ENCODE peak calls at places on chromosomes 4 and X, in ten cellular contexts. M is HFF-Myc, V is mammary epithelial cell, O is psoas muscle, F is GM13976, J is glutamatergic neuron, E is kidney epithelial cell, L is gastrocnemius medialis, Y is right lobe of liver, H is GM13977. G is an unnamed sample.

GRCh38 chrX:123324628-123325027 is 140.6 kb downstream of the GRIA3 start:
- DNase-seq in M (no peak), V (no peak), O (no peak), F (no peak), J (no peak), E (no peak), L (no peak), Y (no peak), H (no peak), G (no peak)

GRCh38 chr4:84497220-84497834 is 1.8 kb downstream of the NKX6-1 start:
- DNase-seq in M (no peak), V (no peak), O (no peak), F (no peak), J (peak), E (no peak), L (no peak), Y (no peak), H (no peak), G (no peak)

GRCh38 chr4:103645991-103646390 is 73.8 kb downstream of the TACR3 start:
- DNase-seq in M (no peak), V (peak), O (no peak), F (no peak), J (no peak), E (no peak), L (no peak), Y (no peak), H (no peak), G (peak)

GRCh38 chr4:86482851-86483490 is 111.1 kb upstream of the PTPN13 start:
- DNase-seq in M (no peak), V (no peak), O (no peak), F (no peak), J (peak), E (no peak), L (no peak), Y (no peak), H (peak), G (peak)

GRCh38 chr4:38803833-38804653 is 548 bp downstream of the TLR1 start:
- DNase-seq in M (no peak), V (no peak), O (no peak), F (peak), J (no peak), E (no peak), L (no peak), Y (no peak), H (peak), G (peak)

GRCh38 chr4:74095482-74095881 is 3.5 kb downstream of the CXCL2 start:
- DNase-seq in M (no peak), V (peak), O (no peak), F (no peak), J (no peak), E (no peak), L (no peak), Y (no peak), H (no peak), G (peak)

GRCh38 chr4:169099775-169100180 is 89.7 kb upstream of the CBR4 start:
- DNase-seq in M (no peak), V (no peak), O (no peak), F (peak), J (no peak), E (no peak), L (no peak), Y (no peak), H (no peak), G (no peak)

GRCh38 chr4:108054025-108054424 is 64.3 kb downstream of the HADH start:
- DNase-seq in M (no peak), V (no peak), O (no peak), F (no peak), J (no peak), E (no peak), L (no peak), Y (no peak), H (no peak), G (no peak)

GRCh38 chr4:114040319-114041116 is 61.1 kb upstream of the ARSJ start:
- DNase-seq in M (no peak), V (peak), O (no peak), F (no peak), J (no peak), E (peak), L (no peak), Y (no peak), H (no peak), G (no peak)

GRCh38 chr4:189088783-189089182 is 851.9 kb upstream of the FRG1 start:
- DNase-seq in M (no peak), V (no peak), O (no peak), F (no peak), J (no peak), E (no peak), L (no peak), Y (no peak), H (no peak), G (no peak)

GRCh38 chr4:185782523-185782922 is 29.5 kb downstream of the SORBS2 start:
- DNase-seq in M (no peak), V (peak), O (no peak), F (no peak), J (no peak), E (no peak), L (no peak), Y (no peak), H (no peak), G (no peak)

GRCh38 chrX:42616981-42617380 is 161.0 kb downstream of the PPP1R2C start:
- DNase-seq in M (no peak), V (no peak), O (no peak), F (no peak), J (no peak), E (no peak), L (no peak), Y (no peak), H (no peak), G (no peak)

GRCh38 chr4:2266181-2266580 is 4.3 kb upstream of the MXD4 start:
- DNase-seq in M (no peak), V (no peak), O (peak), F (no peak), J (no peak), E (no peak), L (peak), Y (peak), H (no peak), G (peak)

GRCh38 chr4:175427751-175428150 is 384.3 kb downstream of the GPM6A start:
- DNase-seq in M (no peak), V (no peak), O (no peak), F (no peak), J (no peak), E (no peak), L (no peak), Y (no peak), H (no peak), G (no peak)

DNA sequence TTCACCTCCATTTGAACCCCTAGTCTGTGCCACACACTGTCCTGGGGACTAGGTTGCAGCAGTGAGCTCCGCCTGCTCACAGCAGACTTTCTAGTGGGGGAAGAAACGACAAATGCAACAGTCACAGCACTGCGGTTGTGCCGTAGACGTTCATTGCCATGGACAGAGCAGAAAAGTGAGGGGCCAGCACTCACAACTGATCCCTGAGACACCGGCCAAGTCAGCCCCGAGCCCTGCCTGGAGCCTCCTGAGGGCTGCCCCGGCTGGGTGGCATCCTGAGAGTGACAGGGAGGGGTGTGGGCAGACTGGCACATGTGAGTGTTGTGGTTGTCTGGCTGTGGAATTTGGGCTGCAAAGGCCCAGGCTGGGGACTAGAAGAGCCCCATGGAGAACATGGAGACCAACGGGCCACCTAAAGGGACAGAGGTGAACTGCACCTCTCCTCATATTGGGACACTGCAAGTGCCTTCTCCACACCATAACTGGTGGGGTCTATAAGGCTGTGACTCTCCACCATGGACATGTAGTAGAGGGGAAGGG is 4.6 kb downstream of the DUSP9 start:
- DNase-seq in M (no peak), V (no peak), O (no peak), F (no peak), J (no peak), E (no peak), L (no peak), Y (no peak), H (no peak), G (peak)
- TF ChIP-seq CTCF in M (peak), V (peak), O (no peak), F (no peak), J (peak), E (peak), L (no peak), Y (peak), H (peak), G (peak)

GRCh38 chr4:147513952-147514351 is 33.1 kb downstream of the EDNRA start:
- DNase-seq in M (no peak), V (no peak), O (no peak), F (no peak), J (no peak), E (no peak), L (no peak), Y (no peak), H (no peak), G (no peak)
- TF ChIP-seq CTCF in M (peak), V (peak), O (no peak), F (no peak), J (no peak), E (no peak), L (no peak), Y (no peak), H (no peak), G (peak)

GRCh38 chr4:3701271-3702083 is 64.7 kb upstream of the ADRA2C start:
- DNase-seq in M (no peak), V (no peak), O (no peak), F (no peak), J (no peak), E (no peak), L (no peak), Y (no peak), H (no peak), G (no peak)
- TF ChIP-seq CTCF in M (no peak), V (no peak), O (no peak), F (no peak), J (no peak), E (no peak), L (no peak), Y (no peak), H (no peak), G (no peak)

DNA sequence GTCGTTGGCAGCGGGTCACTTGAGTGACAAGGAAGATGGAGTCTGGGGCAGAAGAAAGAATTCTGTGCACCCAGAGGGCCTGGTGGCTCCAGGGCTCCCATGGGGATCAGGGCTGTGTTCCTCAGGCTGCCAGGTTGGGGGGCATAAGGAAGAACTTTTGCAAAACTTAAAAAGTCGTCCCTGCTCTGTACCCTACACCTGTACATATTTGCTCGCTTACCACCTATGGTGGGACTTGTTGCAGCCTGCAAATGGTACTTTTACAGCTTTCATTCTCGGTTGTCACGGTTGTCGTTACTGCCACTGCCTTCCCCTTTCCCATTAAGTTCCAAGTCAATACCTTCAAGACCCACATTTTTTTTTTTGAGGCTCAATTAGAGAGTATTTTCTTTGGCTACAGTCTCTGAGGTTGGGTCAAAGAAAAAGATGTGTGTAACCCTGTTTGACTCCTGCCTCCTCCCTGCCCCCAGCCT is 9.1 kb downstream of the ARX start:
- DNase-seq in M (no peak), V (no peak), O (no peak), F (no peak), J (no peak), E (no peak), L (no peak), Y (no peak), H (no peak), G (no peak)
- TF ChIP-seq CTCF in M (no peak), V (no peak), O (no peak), F (no peak), J (no peak), E (no peak), L (no peak), Y (no peak), H (no peak), G (no peak)

GRCh38 chrX:116198810-116199209 is 28.3 kb downstream of the AGTR2 start:
- DNase-seq in M (no peak), V (no peak), O (no peak), F (no peak), J (no peak), E (no peak), L (no peak), Y (no peak), H (no peak), G (peak)
- TF ChIP-seq CTCF in M (no peak), V (peak), O (no peak), F (no peak), J (peak), E (no peak), L (no peak), Y (peak), H (peak), G (peak)

GRCh38 chr4:102324725-102325124 is 20.6 kb downstream of the SLC39A8 start:
- DNase-seq in M (no peak), V (no peak), O (no peak), F (no peak), J (no peak), E (no peak), L (no peak), Y (no peak), H (no peak), G (no peak)

GRCh38 chr4:102318526-102318925 is 26.8 kb downstream of the SLC39A8 start:
- DNase-seq in M (no peak), V (no peak), O (no peak), F (no peak), J (no peak), E (no peak), L (no peak), Y (no peak), H (no peak), G (no peak)

GRCh38 chr4:102319594-102319993 is 25.7 kb downstream of the SLC39A8 start:
- DNase-seq in M (no peak), V (no peak), O (no peak), F (no peak), J (no peak), E (no peak), L (no peak), Y (no peak), H (no peak), G (no peak)

GRCh38 chr4:102321260-102321991 is 23.9 kb downstream of the SLC39A8 start:
- DNase-seq in M (no peak), V (no peak), O (no peak), F (peak), J (no peak), E (no peak), L (no peak), Y (no peak), H (peak), G (no peak)

GRCh38 chr4:102322736-102323135 is 22.5 kb downstream of the SLC39A8 start:
- DNase-seq in M (no peak), V (no peak), O (no peak), F (no peak), J (no peak), E (no peak), L (no peak), Y (no peak), H (no peak), G (no peak)
- TF ChIP-seq CTCF in M (no peak), V (no peak), O (no peak), F (no peak), J (no peak), E (no peak), L (no peak), Y (no peak), H (no peak), G (no peak)

GRCh38 chr4:21130606-21131005 is 430.3 kb downstream of the PACRGL start:
- DNase-seq in M (no peak), V (no peak), O (no peak), F (no peak), J (no peak), E (no peak), L (no peak), Y (no peak), H (no peak), G (no peak)
- TF ChIP-seq CTCF in M (no peak), V (no peak), O (no peak), F (no peak), J (no peak), E (no peak), L (no peak), Y (no peak), H (no peak), G (no peak)

DNA sequence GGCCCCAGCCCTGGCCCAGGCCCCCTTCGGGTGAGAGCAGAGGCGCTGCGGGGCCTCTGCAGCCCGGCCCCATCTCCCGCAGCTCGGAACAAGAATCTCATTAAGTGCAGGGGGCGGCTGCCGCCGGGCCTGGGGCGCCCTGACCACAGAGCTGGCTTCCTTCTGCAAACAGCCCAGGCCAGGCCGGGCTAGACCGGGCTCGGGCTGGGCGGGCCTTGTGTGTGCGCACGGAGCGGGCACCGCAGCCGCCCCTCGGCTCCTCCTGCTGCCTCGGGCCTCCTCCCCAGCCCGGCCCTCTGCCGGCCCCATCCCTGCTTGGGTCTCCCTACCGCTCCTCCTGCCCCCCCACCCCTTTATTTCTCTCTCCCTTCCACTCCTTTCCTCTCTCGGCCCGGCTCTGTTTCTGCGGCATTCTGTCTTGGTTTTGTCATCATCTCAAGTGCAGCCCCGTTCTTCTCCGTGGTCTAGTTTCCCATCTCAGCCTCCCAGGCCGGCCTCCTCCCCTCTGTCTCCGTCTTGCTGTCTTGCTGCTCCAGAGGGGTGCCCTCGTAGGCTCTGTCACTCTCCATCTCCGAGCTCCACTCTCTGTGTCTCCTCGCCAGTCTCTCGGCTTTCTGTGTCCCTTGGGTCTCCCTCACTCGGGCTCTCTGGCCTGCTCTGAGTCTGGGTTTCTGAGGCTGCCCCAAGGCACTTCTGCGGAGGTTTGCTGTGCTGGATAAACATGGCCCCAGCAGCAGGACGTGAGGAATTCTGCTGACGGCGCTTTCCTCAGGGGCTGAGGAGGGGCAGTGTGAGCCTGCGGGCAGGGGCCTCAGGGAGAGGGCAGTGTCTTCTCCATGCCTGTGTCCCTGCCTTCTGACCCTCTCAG is 83.5 kb downstream of the EFNB1 start:
- DNase-seq in M (no peak), V (no peak), O (no peak), F (no peak), J (peak), E (no peak), L (no peak), Y (no peak), H (no peak), G (no peak)
- TF ChIP-seq CTCF in M (no peak), V (no peak), O (no peak), F (no peak), J (no peak), E (no peak), L (no peak), Y (no peak), H (no peak), G (no peak)

GRCh38 chrX:9882669-9883446 is 84.3 kb upstream of the CLDN34 start:
- DNase-seq in M (no peak), V (no peak), O (no peak), F (no peak), J (no peak), E (no peak), L (no peak), Y (no peak), H (no peak), G (no peak)
- TF ChIP-seq CTCF in M (no peak), V (no peak), O (no peak), F (no peak), J (no peak), E (no peak), L (no peak), Y (no peak), H (peak), G (no peak)

DNA sequence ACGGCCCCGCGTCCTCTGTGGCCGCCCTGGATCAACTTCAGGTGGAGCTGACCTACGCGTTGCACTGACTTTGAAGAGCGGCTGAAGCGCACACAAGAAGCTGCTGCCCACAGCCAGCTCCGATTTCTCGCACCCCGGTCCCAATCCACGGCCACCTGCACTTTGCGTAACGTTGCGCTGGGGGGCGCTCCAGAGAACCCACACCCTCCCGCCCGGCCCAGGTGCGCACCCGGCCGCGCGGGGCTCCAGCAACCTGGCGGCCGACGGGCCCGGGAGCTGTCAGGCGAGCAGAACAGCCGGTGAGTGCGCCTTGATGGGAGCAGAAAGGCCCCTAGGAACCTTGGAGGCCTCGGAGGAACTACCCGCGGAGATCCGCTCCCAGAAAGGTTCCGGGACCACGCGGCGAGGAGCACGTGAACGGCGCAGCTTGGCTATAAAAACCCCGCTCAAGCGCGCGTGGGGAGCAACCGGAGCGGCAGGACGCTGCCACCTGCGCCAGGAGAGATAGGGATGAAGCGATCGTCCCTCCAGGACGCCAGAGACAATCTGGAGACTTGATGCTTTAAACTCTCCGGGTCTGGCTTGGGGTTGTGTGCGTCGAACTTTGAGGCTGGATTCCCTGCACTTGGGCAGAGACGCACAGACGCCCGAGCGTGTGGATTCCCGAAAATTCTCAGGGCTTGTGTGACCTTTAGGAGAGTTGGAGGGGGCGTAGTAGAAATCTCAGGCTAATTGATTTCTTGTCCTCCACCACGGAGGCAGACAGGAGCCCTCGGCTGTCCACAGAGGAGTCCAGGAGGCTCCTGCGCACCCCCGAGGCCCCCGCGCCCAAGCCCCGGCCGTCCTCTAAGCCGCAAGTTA is 591 bp upstream of the NWD2 start:
- DNase-seq in M (no peak), V (peak), O (no peak), F (peak), J (peak), E (no peak), L (no peak), Y (no peak), H (peak), G (no peak)
- TF ChIP-seq CTCF in M (no peak), V (no peak), O (no peak), F (no peak), J (peak), E (no peak), L (no peak), Y (no peak), H (peak), G (no peak)

G was measured in MCF 10A.